ENCODE peak calls at places on chromosomes 7 and 10, in four cellular contexts. C is prostate gland, M is colonic mucosa, L is dorsolateral prefrontal cortex. Y is an unnamed sample.

GRCh38 chr10:76581685-76582084 is 1055.9 kb downstream of the KCNMA1 start:
- DNase-seq in L (no peak), M (no peak), C (no peak), Y (no peak)

GRCh38 chr7:139691253-139691781 is 86.5 kb downstream of the HIPK2 start:
- DNase-seq in C (peak; percentile 73), L (no peak), M (peak; percentile 71), Y (no peak)

GRCh38 chr10:60314306-60314940 is 75.3 kb downstream of the ANK3 start:
- DNase-seq in L (no peak), M (peak; percentile 21), C (no peak), Y (no peak)

GRCh38 chr10:5942471-5942870 is 34.9 kb downstream of the IL15RA start:
- DNase-seq in L (peak; percentile 42), M (peak; percentile 32), C (no peak), Y (no peak)

GRCh38 chr10:132102717-132103110 is 37.0 kb downstream of the JAKMIP3 start:
- DNase-seq in L (no peak), C (no peak), M (no peak), Y (no peak)

GRCh38 chr7:142795339-142795863 is 24.6 kb downstream of the PRSS2 start:
- DNase-seq in L (no peak), M (no peak), C (no peak), Y (no peak)

GRCh38 chr7:99740573-99741437 is 5.8 kb upstream of the CYP3A7 start:
- DNase-seq in M (no peak), L (no peak), C (no peak), Y (no peak)

GRCh38 chr7:106824458-106824857 is 40.6 kb upstream of the PIK3CG start:
- DNase-seq in C (no peak), L (no peak), M (no peak), Y (no peak)

GRCh38 chr7:136877990-136878389 is 9.5 kb downstream of the CHRM2 start:
- DNase-seq in C (no peak), L (no peak), M (no peak), Y (no peak)

GRCh38 chr10:127612-128432 is 7.4 kb upstream of the ZMYND11 start:
- DNase-seq in L (no peak), M (no peak), C (no peak), Y (no peak)

GRCh38 chr10:69804775-69805174 is 3.1 kb downstream of the COL13A1 start:
- DNase-seq in C (no peak), L (no peak), M (no peak), Y (no peak)

GRCh38 chr7:107315821-107316220 is 147.0 kb downstream of the HBP1 start:
- DNase-seq in L (no peak), M (no peak), C (no peak), Y (no peak)

DNA sequence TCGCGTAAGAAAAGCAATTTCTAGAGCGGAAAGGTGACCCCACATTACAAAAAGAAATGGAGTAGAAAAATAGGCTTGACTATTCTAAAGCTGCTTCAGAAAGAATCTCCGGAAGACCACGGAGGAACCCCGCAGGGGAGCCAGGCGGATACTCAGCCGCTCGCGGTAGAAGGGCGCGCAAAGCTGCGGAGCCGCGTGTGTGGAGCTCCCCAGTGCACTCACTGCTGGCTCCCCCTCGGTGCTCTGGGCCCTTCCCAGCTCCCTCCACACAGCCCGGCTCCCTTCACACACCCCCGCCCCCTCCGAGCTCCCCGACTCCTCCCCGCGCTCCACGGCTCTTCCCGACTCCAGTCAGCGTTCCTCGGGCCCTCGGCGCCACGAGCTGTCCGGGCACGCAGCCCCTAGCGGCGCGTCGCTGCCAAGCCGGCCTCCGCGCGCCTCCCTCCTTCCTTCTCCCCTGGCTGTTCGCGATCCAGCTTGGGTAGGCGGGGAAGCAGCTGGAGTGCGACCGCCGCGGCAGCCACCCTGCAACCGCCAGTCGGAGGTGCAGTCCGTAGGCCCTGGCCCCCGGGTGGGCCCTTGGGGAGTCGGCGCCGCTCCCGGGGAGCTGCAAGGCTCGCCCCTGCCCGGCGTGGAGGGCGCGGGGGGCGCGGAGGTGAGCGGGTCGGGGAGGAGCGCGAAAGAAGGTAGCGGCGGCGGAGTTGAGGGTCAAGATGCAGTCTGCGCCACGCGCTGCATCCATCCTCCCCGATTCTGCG is at the start of gene STEAP2:
- DNase-seq in L (peak; percentile 85), M (peak; percentile 89), C (peak; percentile 90), Y (peak; percentile 42)
- TF ChIP-seq CTCF in L (no peak), M (peak; percentile 49), C (peak; percentile 27), Y (peak; percentile 21)

GRCh38 chr10:114819313-114819712 is 2.3 kb upstream of the FHIP2A start:
- DNase-seq in L (no peak), C (no peak), M (no peak), Y (no peak)
- TF ChIP-seq CTCF in L (no peak), C (no peak), M (no peak), Y (no peak)

DNA sequence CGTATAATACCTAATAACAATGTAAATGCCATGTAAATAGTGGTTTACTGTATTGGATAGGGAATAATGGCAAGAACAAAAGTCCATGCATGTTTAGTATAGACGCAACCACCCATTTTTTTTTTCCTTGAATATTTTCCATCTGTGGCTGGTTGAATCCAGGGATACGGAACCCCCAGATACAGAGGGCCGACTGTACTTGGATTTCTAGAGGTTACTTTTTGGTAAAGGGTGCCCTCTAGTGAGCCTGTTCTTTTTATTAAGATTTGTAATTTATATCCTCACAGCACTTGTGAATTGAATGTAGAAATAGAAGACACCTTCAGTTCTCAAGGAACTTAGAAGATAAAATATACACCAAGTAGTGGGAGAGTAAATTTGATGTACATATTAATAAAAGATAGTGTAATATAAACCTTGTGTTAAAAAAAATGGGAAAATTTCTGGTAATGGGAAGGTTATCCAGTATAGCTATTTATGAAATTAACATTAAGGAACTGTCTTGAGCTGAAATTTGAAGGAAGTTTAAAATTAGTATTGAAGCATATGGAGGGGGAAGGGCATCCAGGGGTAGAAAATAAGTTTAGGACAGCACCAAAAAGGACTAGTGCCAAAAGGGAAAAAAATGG is 32.0 kb downstream of the EXOC6 start:
- DNase-seq in C (peak; percentile 6), L (no peak), M (no peak), Y (no peak)
- TF ChIP-seq CTCF in C (peak; percentile 18), L (peak; percentile 29), M (peak; percentile 21), Y (no peak)

DNA sequence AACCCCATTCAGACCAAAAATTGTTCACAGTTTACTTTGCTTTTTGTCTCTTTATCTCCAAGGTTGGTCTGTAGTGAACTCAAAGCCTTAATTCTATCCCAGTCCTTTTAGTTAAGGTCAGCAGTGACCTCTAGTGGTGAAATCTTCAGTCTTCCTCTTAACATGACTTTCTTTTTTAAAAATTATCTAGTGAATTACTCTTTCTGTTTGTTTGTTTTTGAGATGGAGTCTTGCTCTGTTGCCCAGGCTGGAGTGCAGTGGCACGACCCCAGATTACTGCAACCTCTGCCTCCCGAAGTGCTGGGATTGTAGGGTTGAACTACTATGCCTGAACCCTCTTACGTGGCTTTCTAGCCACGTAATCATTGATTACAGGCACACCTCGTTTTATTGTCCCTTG is 25.0 kb downstream of the ZNF487 start:
- DNase-seq in L (no peak), C (peak; percentile 57), M (peak; percentile 57), Y (no peak)
- TF ChIP-seq CTCF in L (peak; percentile 93), C (peak; percentile 72), M (peak; percentile 70), Y (no peak)